ENCODE peak calls at places on chromosomes 5 and 9, in five cellular contexts. E, R, U, H and F are unnamed samples.

GRCh38 chr5:92514901-92515300 is 1066.1 kb downstream of the NR2F1-AS1 start:
- DNase-seq in U (no peak), E (no peak), R (no peak), H (no peak), F (no peak)

GRCh38 chr9:7145361-7146069 is 387.7 kb downstream of the KDM4C start:
- DNase-seq in H (no peak), U (no peak), E (no peak), R (no peak), F (no peak)

GRCh38 chr9:128026255-128027165 is 40.6 kb downstream of the NAIF1 start:
- DNase-seq in U (peak; percentile 39), R (no peak), E (no peak), H (no peak), F (peak; percentile 86)

GRCh38 chr9:111423389-111423788 is 60.8 kb downstream of the ECPAS start:
- DNase-seq in E (no peak), H (no peak), R (no peak), U (no peak), F (no peak)

GRCh38 chr9:87109851-87110250 is 162.5 kb upstream of the GAS1 start:
- DNase-seq in E (no peak), U (no peak), H (no peak), R (no peak), F (no peak)

GRCh38 chr9:79565245-79565644 is 6.5 kb upstream of the TLE4 start:
- DNase-seq in E (no peak), H (no peak), U (no peak), R (no peak), F (peak; percentile 42)

GRCh38 chr9:122265265-122265900 is 701 bp downstream of the MRRF start:
- DNase-seq in E (no peak), U (no peak), H (peak; percentile 34), R (peak; percentile 79), F (peak; percentile 38)

GRCh38 chr9:131096490-131097258 is at the start of gene AIF1L:
- DNase-seq in R (no peak), E (no peak), H (peak; percentile 88), U (peak; percentile 77), F (no peak)

GRCh38 chr5:78162253-78162862 is 132.1 kb downstream of the AP3B1 start:
- DNase-seq in E (no peak), U (peak; percentile 37), H (peak; percentile 22), R (peak; percentile 13), F (no peak)

GRCh38 chr5:1995491-1995890 is 112.8 kb upstream of the IRX4 start:
- DNase-seq in E (no peak), R (no peak), H (no peak), U (no peak), F (no peak)

DNA sequence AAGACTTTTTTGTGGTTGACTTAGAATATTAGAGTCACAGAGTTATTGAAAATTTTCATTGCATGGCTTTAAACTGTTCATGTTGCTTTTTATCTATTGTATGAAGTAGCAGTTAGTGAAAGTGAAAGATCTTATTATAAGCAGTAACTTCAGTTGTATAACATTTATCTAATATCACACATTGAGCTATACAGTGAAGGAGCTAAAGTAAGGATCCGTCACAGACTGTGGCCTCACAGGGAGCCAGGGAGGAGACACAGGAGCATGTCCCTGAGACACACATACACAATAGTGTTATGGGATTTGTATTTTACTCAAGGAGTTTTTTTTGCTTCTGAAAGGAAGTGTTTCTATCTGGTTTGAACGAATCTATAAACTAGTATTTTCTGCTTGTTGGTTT is 34.0 kb downstream of the LMNB1 start:
- DNase-seq in H (no peak), R (no peak), U (no peak), E (no peak), F (no peak)
- TF ChIP-seq GABPA in H (no peak), R (no peak), U (no peak), E (no peak), F (no peak)

GRCh38 chr5:54524082-54524481 is 6.5 kb downstream of the SNX18 start:
- DNase-seq in H (no peak), U (no peak), E (no peak), R (no peak), F (no peak)

GRCh38 chr5:54520940-54521339 is 3.4 kb downstream of the SNX18 start:
- DNase-seq in E (no peak), R (no peak), H (no peak), U (no peak), F (no peak)

GRCh38 chr5:54520438-54520846 is 2.9 kb downstream of the SNX18 start:
- DNase-seq in H (peak; percentile 22), R (no peak), E (no peak), U (no peak), F (no peak)

GRCh38 chr5:54523534-54523933 is 6.0 kb downstream of the SNX18 start:
- DNase-seq in E (no peak), U (no peak), H (no peak), R (no peak), F (no peak)

DNA sequence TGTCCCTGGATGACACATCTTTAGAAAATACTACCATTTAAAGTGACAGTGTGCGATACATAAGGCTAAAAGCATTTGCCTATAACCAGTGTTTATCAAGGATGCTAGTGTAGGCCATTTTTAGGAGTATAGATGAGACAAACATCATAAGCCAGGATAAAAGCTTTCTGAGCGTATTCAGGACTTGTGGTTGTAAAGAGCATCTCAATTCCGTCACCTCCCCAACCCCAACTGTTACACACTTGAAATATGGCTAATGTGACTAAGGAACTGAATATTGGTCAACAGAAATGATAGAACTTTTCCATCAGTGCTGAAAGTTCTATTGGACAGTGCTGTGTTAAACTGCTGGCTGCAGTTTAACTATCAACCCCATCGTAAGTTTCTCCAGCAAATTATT is 4.5 kb downstream of the SNX18 start:
- DNase-seq in H (no peak), U (no peak), R (no peak), E (no peak), F (no peak)
- TF ChIP-seq GABPA in H (no peak), U (no peak), R (no peak), E (no peak), F (no peak)

GRCh38 chr5:166720026-166720425 is 1571.4 kb upstream of the WWC1 start:
- DNase-seq in R (no peak), E (no peak), H (no peak), U (no peak), F (no peak)

GRCh38 chr5:166725585-166725984 is 1565.9 kb upstream of the WWC1 start:
- DNase-seq in R (no peak), U (no peak), E (no peak), H (no peak), F (no peak)

GRCh38 chr5:166724284-166724683 is 1567.2 kb upstream of the WWC1 start:
- DNase-seq in E (no peak), H (no peak), U (no peak), R (no peak), F (no peak)

GRCh38 chr5:166726406-166726805 is 1565.0 kb upstream of the WWC1 start:
- DNase-seq in U (no peak), H (no peak), E (no peak), R (no peak), F (no peak)

GRCh38 chr5:166722939-166723338 is 1568.5 kb upstream of the WWC1 start:
- DNase-seq in R (no peak), U (no peak), E (no peak), H (no peak), F (no peak)
- TF ChIP-seq GABPA in R (no peak), U (no peak), E (no peak), H (peak; percentile 31), F (no peak)

GRCh38 chr9:76798527-76798926 is 34.3 kb downstream of the PCA3 start:
- DNase-seq in E (no peak), U (no peak), H (no peak), R (no peak), F (no peak)

GRCh38 chr9:76799481-76799880 is 35.2 kb downstream of the PCA3 start:
- DNase-seq in U (no peak), H (no peak), R (no peak), E (no peak), F (no peak)

GRCh38 chr9:76803762-76804161 is 39.5 kb downstream of the PCA3 start:
- DNase-seq in E (no peak), U (no peak), R (no peak), H (no peak), F (no peak)

GRCh38 chr9:76800901-76801300 is 36.7 kb downstream of the PCA3 start:
- DNase-seq in E (no peak), R (no peak), H (no peak), U (no peak), F (no peak)

GRCh38 chr9:76803083-76803482 is 38.8 kb downstream of the PCA3 start:
- DNase-seq in E (no peak), R (no peak), H (no peak), U (no peak), F (no peak)
- TF ChIP-seq GABPA in E (no peak), R (no peak), H (no peak), U (no peak), F (no peak)

GRCh38 chr5:145931718-145932117 is 4.7 kb upstream of the SH3RF2 start:
- DNase-seq in E (no peak), H (no peak), U (no peak), R (no peak), F (no peak)
- TF ChIP-seq GABPA in E (no peak), H (no peak), U (no peak), R (no peak), F (no peak)